ENCODE peak calls at places on chromosomes 5 and 9, in six cellular contexts. One of them, this sample, is unnamed.

GRCh38 chr5:122077451-122078115 is 476 bp downstream of the LOX start:
- DNase-seq in GM23338: peak; percentile 70
- DNase-seq in HCT116: no peak
- DNase-seq in hepatocyte: peak; percentile 46
- DNase-seq in neural progenitor cell: peak; percentile 64
- DNase-seq in PC-3: peak; percentile 3
- DNase-seq in this sample: no peak

GRCh38 chr9:78821126-78821822 is 524.3 kb downstream of the PSAT1 start:
- DNase-seq in GM23338: peak; percentile 68
- DNase-seq in HCT116: peak; percentile 24
- DNase-seq in hepatocyte: peak; percentile 51
- DNase-seq in neural progenitor cell: peak; percentile 47
- DNase-seq in PC-3: peak; percentile 65
- DNase-seq in this sample: peak; percentile 43

GRCh38 chr5:134226441-134227192 is 744 bp upstream of the PPP2CA start:
- DNase-seq in GM23338: no peak
- DNase-seq in HCT116: no peak
- DNase-seq in hepatocyte: no peak
- DNase-seq in neural progenitor cell: no peak
- DNase-seq in PC-3: no peak
- DNase-seq in this sample: no peak

GRCh38 chr9:93262537-93263310 is 78.8 kb downstream of the WNK2 start:
- DNase-seq in GM23338: no peak
- DNase-seq in HCT116: no peak
- DNase-seq in hepatocyte: peak; percentile 3
- DNase-seq in neural progenitor cell: no peak
- DNase-seq in PC-3: no peak
- DNase-seq in this sample: no peak

GRCh38 chr5:107104774-107105050 is 566.0 kb downstream of the EFNA5 start:
- DNase-seq in GM23338: peak; percentile 66
- DNase-seq in HCT116: no peak
- DNase-seq in hepatocyte: peak; percentile 35
- DNase-seq in neural progenitor cell: no peak
- DNase-seq in PC-3: peak; percentile 40
- DNase-seq in this sample: peak; percentile 75

GRCh38 chr5:105619725-105620124 is 2051.0 kb downstream of the EFNA5 start:
- DNase-seq in GM23338: no peak
- DNase-seq in HCT116: no peak
- DNase-seq in hepatocyte: peak; percentile 13
- DNase-seq in neural progenitor cell: no peak
- DNase-seq in PC-3: no peak
- DNase-seq in this sample: no peak

GRCh38 chr5:9069650-9070049 is 476.2 kb downstream of the SEMA5A start:
- DNase-seq in GM23338: no peak
- DNase-seq in HCT116: no peak
- DNase-seq in hepatocyte: no peak
- DNase-seq in neural progenitor cell: no peak
- DNase-seq in PC-3: no peak
- DNase-seq in this sample: no peak

GRCh38 chr5:149365418-149365817 is 7.6 kb downstream of the PCYOX1L start:
- DNase-seq in GM23338: no peak
- DNase-seq in HCT116: no peak
- DNase-seq in hepatocyte: no peak
- DNase-seq in neural progenitor cell: no peak
- DNase-seq in PC-3: no peak
- DNase-seq in this sample: no peak

GRCh38 chr9:8962084-8962483 is 1162.5 kb upstream of the DMAC1 start:
- DNase-seq in GM23338: no peak
- DNase-seq in HCT116: no peak
- DNase-seq in hepatocyte: no peak
- DNase-seq in neural progenitor cell: no peak
- DNase-seq in PC-3: no peak
- DNase-seq in this sample: no peak

GRCh38 chr9:77589046-77589795 is 58.9 kb downstream of the GNA14 start:
- DNase-seq in GM23338: no peak
- DNase-seq in HCT116: no peak
- DNase-seq in hepatocyte: peak; percentile 56
- DNase-seq in neural progenitor cell: no peak
- DNase-seq in PC-3: peak; percentile 95
- DNase-seq in this sample: no peak

GRCh38 chr9:132283863-132284262 is 70.9 kb downstream of the SETX start:
- DNase-seq in GM23338: no peak
- DNase-seq in HCT116: no peak
- DNase-seq in hepatocyte: no peak
- DNase-seq in neural progenitor cell: no peak
- DNase-seq in PC-3: no peak
- DNase-seq in this sample: no peak

GRCh38 chr9:132283165-132283564 is 71.6 kb downstream of the SETX start:
- DNase-seq in GM23338: no peak
- DNase-seq in HCT116: no peak
- DNase-seq in hepatocyte: no peak
- DNase-seq in neural progenitor cell: no peak
- DNase-seq in PC-3: no peak
- DNase-seq in this sample: no peak

GRCh38 chr9:132293145-132293721 is 61.6 kb downstream of the SETX start:
- DNase-seq in GM23338: no peak
- DNase-seq in HCT116: no peak
- DNase-seq in hepatocyte: no peak
- DNase-seq in neural progenitor cell: no peak
- DNase-seq in PC-3: no peak
- DNase-seq in this sample: no peak

GRCh38 chr9:132288956-132289355 is 65.8 kb downstream of the SETX start:
- DNase-seq in GM23338: no peak
- DNase-seq in HCT116: no peak
- DNase-seq in hepatocyte: no peak
- DNase-seq in neural progenitor cell: no peak
- DNase-seq in PC-3: no peak
- DNase-seq in this sample: no peak

DNA sequence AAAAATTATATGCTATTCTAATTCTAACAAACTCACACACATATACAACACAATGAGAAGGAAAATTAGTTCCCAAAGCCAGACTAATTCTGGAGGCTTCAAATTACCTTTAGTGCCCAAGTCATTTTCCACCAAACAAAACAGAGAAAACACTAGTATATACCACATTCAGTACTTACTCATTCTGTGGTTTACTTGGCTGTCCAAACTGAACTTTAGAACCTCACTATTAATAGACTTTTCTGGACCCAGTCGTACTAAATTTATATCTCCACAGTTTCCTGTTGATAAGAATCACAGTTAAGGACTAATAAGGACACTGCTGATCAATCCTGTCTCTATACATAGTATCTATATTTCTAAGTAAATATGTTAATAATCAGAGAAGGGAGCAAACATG is 66.4 kb downstream of the SETX start:
- DNase-seq in GM23338: no peak
- DNase-seq in HCT116: no peak
- DNase-seq in hepatocyte: no peak
- DNase-seq in neural progenitor cell: no peak
- DNase-seq in PC-3: no peak
- DNase-seq in this sample: no peak
- TF ChIP-seq EZH2phosphoT487 in GM23338: no peak
- TF ChIP-seq EZH2phosphoT487 in HCT116: no peak
- TF ChIP-seq EZH2phosphoT487 in hepatocyte: no peak
- TF ChIP-seq EZH2phosphoT487 in neural progenitor cell: no peak
- TF ChIP-seq EZH2phosphoT487 in PC-3: no peak
- TF ChIP-seq EZH2phosphoT487 in this sample: no peak

GRCh38 chr5:61019642-61020041 is 74.6 kb downstream of the NDUFAF2 start:
- DNase-seq in GM23338: no peak
- DNase-seq in HCT116: no peak
- DNase-seq in hepatocyte: no peak
- DNase-seq in neural progenitor cell: no peak
- DNase-seq in PC-3: peak; percentile 4
- DNase-seq in this sample: no peak
- TF ChIP-seq CTCF in GM23338: no peak
- TF ChIP-seq CTCF in HCT116: no peak
- TF ChIP-seq CTCF in hepatocyte: no peak
- TF ChIP-seq CTCF in neural progenitor cell: no peak
- TF ChIP-seq CTCF in PC-3: no peak
- TF ChIP-seq CTCF in this sample: no peak

GRCh38 chr5:95713960-95714710 is 17.0 kb upstream of the RHOBTB3 start:
- DNase-seq in GM23338: no peak
- DNase-seq in HCT116: no peak
- DNase-seq in hepatocyte: no peak
- DNase-seq in neural progenitor cell: no peak
- DNase-seq in PC-3: no peak
- DNase-seq in this sample: no peak

GRCh38 chr5:95715799-95716461 is 15.2 kb upstream of the RHOBTB3 start:
- DNase-seq in GM23338: no peak
- DNase-seq in HCT116: peak; percentile 63
- DNase-seq in hepatocyte: no peak
- DNase-seq in neural progenitor cell: no peak
- DNase-seq in PC-3: peak; percentile 81
- DNase-seq in this sample: no peak

GRCh38 chr5:95711501-95712346 is 19.4 kb upstream of the RHOBTB3 start:
- DNase-seq in GM23338: peak; percentile 81
- DNase-seq in HCT116: no peak
- DNase-seq in hepatocyte: no peak
- DNase-seq in neural progenitor cell: peak; percentile 33
- DNase-seq in PC-3: no peak
- DNase-seq in this sample: no peak

GRCh38 chr5:95709967-95710650 is 21.0 kb upstream of the RHOBTB3 start:
- DNase-seq in GM23338: peak; percentile 92
- DNase-seq in HCT116: peak; percentile 71
- DNase-seq in hepatocyte: peak; percentile 78
- DNase-seq in neural progenitor cell: peak; percentile 56
- DNase-seq in PC-3: peak; percentile 23
- DNase-seq in this sample: no peak

GRCh38 chr5:95712347-95712958 is 18.7 kb upstream of the RHOBTB3 start:
- DNase-seq in GM23338: peak; percentile 38
- DNase-seq in HCT116: peak; percentile 97
- DNase-seq in hepatocyte: peak; percentile 82
- DNase-seq in neural progenitor cell: no peak
- DNase-seq in PC-3: peak; percentile 94
- DNase-seq in this sample: no peak
- TF ChIP-seq EZH2phosphoT487 in GM23338: no peak
- TF ChIP-seq EZH2phosphoT487 in HCT116: no peak
- TF ChIP-seq EZH2phosphoT487 in hepatocyte: no peak
- TF ChIP-seq EZH2phosphoT487 in neural progenitor cell: no peak
- TF ChIP-seq EZH2phosphoT487 in PC-3: no peak
- TF ChIP-seq EZH2phosphoT487 in this sample: no peak

GRCh38 chr5:20559845-20560244 is 571.8 kb upstream of the CDH18 start:
- DNase-seq in GM23338: no peak
- DNase-seq in HCT116: no peak
- DNase-seq in hepatocyte: no peak
- DNase-seq in neural progenitor cell: no peak
- DNase-seq in PC-3: no peak
- DNase-seq in this sample: no peak

GRCh38 chr5:20554001-20554400 is 566.0 kb upstream of the CDH18 start:
- DNase-seq in GM23338: no peak
- DNase-seq in HCT116: no peak
- DNase-seq in hepatocyte: no peak
- DNase-seq in neural progenitor cell: no peak
- DNase-seq in PC-3: peak; percentile 47
- DNase-seq in this sample: no peak

GRCh38 chr5:20556364-20556763 is 568.4 kb upstream of the CDH18 start:
- DNase-seq in GM23338: peak; percentile 1
- DNase-seq in HCT116: no peak
- DNase-seq in hepatocyte: peak; percentile 17
- DNase-seq in neural progenitor cell: no peak
- DNase-seq in PC-3: peak; percentile 45
- DNase-seq in this sample: no peak

DNA sequence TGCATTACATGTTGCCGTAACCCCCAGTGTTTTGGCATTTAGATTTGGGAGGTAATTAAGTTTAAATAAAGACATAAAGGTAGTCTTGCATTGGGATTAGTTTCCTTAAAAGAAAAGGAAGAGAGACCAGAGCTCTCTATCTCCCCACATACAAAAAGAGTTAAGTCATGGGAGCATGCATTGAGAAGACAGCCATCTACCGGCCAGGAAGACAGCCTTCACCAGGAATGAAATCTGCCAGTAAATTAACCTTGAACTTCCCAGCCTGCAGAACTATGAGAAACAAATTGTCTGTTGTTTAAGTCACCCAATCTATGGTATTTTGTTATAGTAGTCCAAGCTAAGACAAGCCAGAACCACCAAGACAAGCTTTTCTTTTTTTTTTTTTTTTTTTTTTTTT is 567.0 kb upstream of the CDH18 start:
- DNase-seq in GM23338: peak; percentile 11
- DNase-seq in HCT116: no peak
- DNase-seq in hepatocyte: no peak
- DNase-seq in neural progenitor cell: no peak
- DNase-seq in PC-3: peak; percentile 25
- DNase-seq in this sample: no peak
- TF ChIP-seq CTCF in GM23338: no peak
- TF ChIP-seq CTCF in HCT116: no peak
- TF ChIP-seq CTCF in hepatocyte: no peak
- TF ChIP-seq CTCF in neural progenitor cell: no peak
- TF ChIP-seq CTCF in PC-3: peak; percentile 49
- TF ChIP-seq CTCF in this sample: no peak

GRCh38 chr5:78972654-78973428 is 12.3 kb downstream of the ARSB start:
- DNase-seq in GM23338: no peak
- DNase-seq in HCT116: no peak
- DNase-seq in hepatocyte: peak; percentile 32
- DNase-seq in neural progenitor cell: no peak
- DNase-seq in PC-3: peak; percentile 7
- DNase-seq in this sample: no peak
- TF ChIP-seq EZH2phosphoT487 in GM23338: no peak
- TF ChIP-seq EZH2phosphoT487 in HCT116: no peak
- TF ChIP-seq EZH2phosphoT487 in hepatocyte: no peak
- TF ChIP-seq EZH2phosphoT487 in neural progenitor cell: no peak
- TF ChIP-seq EZH2phosphoT487 in PC-3: no peak
- TF ChIP-seq EZH2phosphoT487 in this sample: no peak

GRCh38 chr5:154956712-154957111 is 15.8 kb downstream of the MRPL22 start:
- DNase-seq in GM23338: no peak
- DNase-seq in HCT116: no peak
- DNase-seq in hepatocyte: no peak
- DNase-seq in neural progenitor cell: no peak
- DNase-seq in PC-3: no peak
- DNase-seq in this sample: no peak
- TF ChIP-seq CTCF in GM23338: no peak
- TF ChIP-seq CTCF in HCT116: no peak
- TF ChIP-seq CTCF in hepatocyte: no peak
- TF ChIP-seq CTCF in neural progenitor cell: no peak
- TF ChIP-seq CTCF in PC-3: no peak
- TF ChIP-seq CTCF in this sample: no peak